ENCODE peak calls at places on chromosomes 6 and 20, in seven cellular contexts. S is cardiac muscle cell, N is thoracic aorta, H is GM12878, C is A549, Y is spleen, M is left lung. U is an unnamed sample.

GRCh38 chr6:157684620-157685299 is 138.3 kb upstream of the SNX9 start:
- DNase-seq in C (no peak), Y (no peak), S (no peak), H (no peak), M (no peak), N (no peak), U (no peak)

GRCh38 chr20:37279820-37280219 is 9.6 kb upstream of the MANBAL start:
- DNase-seq in C (no peak), Y (no peak), H (no peak), S (no peak), M (no peak), N (no peak), U (no peak)

GRCh38 chr6:107202876-107203468 is 87.7 kb upstream of the BEND3 start:
- DNase-seq in N (no peak), S (no peak), C (no peak), H (no peak), Y (no peak), M (no peak), U (no peak)

GRCh38 chr6:113651120-113651519 is 206.0 kb upstream of the MARCKS start:
- DNase-seq in H (no peak), C (no peak), Y (no peak), S (peak; percentile 78), N (no peak), M (no peak), U (no peak)

GRCh38 chr6:34484899-34485298 is 19.0 kb downstream of the PACSIN1 start:
- DNase-seq in C (no peak), M (no peak), N (no peak), Y (peak; percentile 62), S (no peak), H (peak; percentile 8), U (no peak)

GRCh38 chr6:156379946-156380707 is 397.1 kb upstream of the ARID1B start:
- DNase-seq in Y (no peak), N (no peak), M (no peak), C (no peak), S (no peak), H (no peak), U (no peak)

GRCh38 chr20:62999580-62999979 is 7.2 kb downstream of the BHLHE23 start:
- DNase-seq in Y (no peak), M (no peak), H (no peak), S (no peak), N (no peak), C (no peak), U (no peak)

GRCh38 chr6:116255246-116255800 is 1.4 kb upstream of the TSPYL4 start:
- DNase-seq in M (no peak), H (no peak), S (peak; percentile 41), Y (no peak), C (no peak), N (no peak), U (no peak)

GRCh38 chr20:61521680-61522420 is 269.8 kb downstream of the CDH4 start:
- DNase-seq in H (no peak), S (no peak), N (no peak), Y (peak; percentile 54), C (no peak), M (no peak), U (no peak)

GRCh38 chr20:2292711-2293110 is 3.1 kb upstream of the TGM3 start:
- DNase-seq in N (no peak), C (no peak), M (peak; percentile 87), S (no peak), Y (peak; percentile 83), H (no peak), U (no peak)

GRCh38 chr6:111769365-111770127 is 103.7 kb downstream of the FYN start:
- DNase-seq in Y (no peak), N (no peak), M (no peak), C (no peak), H (no peak), S (no peak), U (no peak)
- H3K27ac ChIP-seq in Y (no peak overlapping the region), N (no peak overlapping the region), M (no peak overlapping the region), C (no peak overlapping the region), H (peak overlapping the region; percentile 93), S (no peak overlapping the region), U (no peak overlapping the region)

GRCh38 chr6:32664827-32665362 is 1.6 kb downstream of the HLA-DQB1 start:
- DNase-seq in S (peak; percentile 41), Y (no peak), H (no peak), M (peak; percentile 90), C (no peak), N (no peak), U (no peak)

GRCh38 chr6:32662836-32663235 is 3.6 kb downstream of the HLA-DQB1 start:
- DNase-seq in Y (no peak), N (no peak), C (no peak), H (no peak), S (no peak), M (no peak), U (no peak)

GRCh38 chr6:32662099-32662498 is 4.4 kb downstream of the HLA-DQB1 start:
- DNase-seq in S (no peak), H (no peak), C (no peak), M (no peak), N (no peak), Y (no peak), U (no peak)

GRCh38 chr6:32665621-32666140 is 776 bp downstream of the HLA-DQB1 start:
- DNase-seq in N (no peak), H (no peak), Y (no peak), C (no peak), M (no peak), S (no peak), U (no peak)

GRCh38 chr6:32664354-32664753 is 2.1 kb downstream of the HLA-DQB1 start:
- DNase-seq in S (no peak), M (no peak), H (no peak), Y (no peak), C (no peak), N (no peak), U (no peak)
- H3K4me3 ChIP-seq in S (peak overlapping the region; percentile 6), M (no peak overlapping the region), H (no peak overlapping the region), Y (no peak overlapping the region), C (no peak overlapping the region), N (no peak overlapping the region), U (no peak overlapping the region)

GRCh38 chr6:139944131-139944530 is 569.7 kb upstream of the CITED2 start:
- DNase-seq in S (no peak), H (no peak), Y (no peak), N (no peak), M (no peak), C (no peak), U (no peak)
- H3K27ac ChIP-seq in S (no peak overlapping the region), H (no peak overlapping the region), Y (no peak overlapping the region), N (peak overlapping the region; percentile 34), M (peak overlapping the region; percentile 2), C (peak overlapping the region; percentile 34), U (no peak overlapping the region)

GRCh38 chr6:163401039-163401885 is 13.3 kb upstream of the QKI start:
- DNase-seq in H (no peak), C (no peak), Y (no peak), S (no peak), N (no peak), M (no peak), U (no peak)
- H3K4me3 ChIP-seq in H (no peak overlapping the region), C (no peak overlapping the region), Y (no peak overlapping the region), S (no peak overlapping the region), N (no peak overlapping the region), M (no peak overlapping the region), U (no peak overlapping the region)

DNA sequence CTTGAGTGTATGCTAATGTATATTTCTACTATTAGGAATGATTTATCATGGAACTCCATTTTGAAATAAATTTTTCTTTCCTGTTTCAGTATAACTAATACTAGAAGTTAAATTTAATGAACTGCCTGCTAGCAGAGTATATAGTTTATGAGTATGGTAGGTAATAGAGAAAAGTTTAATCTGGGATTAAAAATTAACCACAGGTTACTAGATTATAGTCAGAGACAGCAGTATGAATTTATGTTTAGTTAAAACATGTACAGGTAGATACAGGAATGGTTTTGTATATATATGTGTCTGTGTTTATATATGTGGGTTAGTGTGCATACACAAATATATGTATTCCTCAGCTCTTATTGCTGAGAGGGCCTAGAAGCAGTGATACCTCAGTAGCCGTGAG is 32.3 kb downstream of the CD2AP start:
- DNase-seq in C (no peak), H (no peak), M (no peak), N (no peak), S (no peak), Y (no peak), U (no peak)
- H3K27ac ChIP-seq in C (no peak overlapping the region), H (no peak overlapping the region), M (no peak overlapping the region), N (no peak overlapping the region), S (no peak overlapping the region), Y (no peak overlapping the region), U (no peak overlapping the region)

U was measured in tibial nerve.